ENCODE peak calls at places on chromosomes 3 and 15, in four cellular contexts. One of them, this sample, is unnamed.

GRCh38 chr3:131232711-131233267 is 148.8 kb upstream of the NUDT16 start:
- DNase-seq in GM12878: no peak
- DNase-seq in IMR-90: no peak
- DNase-seq in H1: no peak
- DNase-seq in this sample: no peak

GRCh38 chr3:173584093-173584833 is 186.7 kb downstream of the NLGN1 start:
- DNase-seq in GM12878: no peak
- DNase-seq in IMR-90: peak
- DNase-seq in H1: peak
- DNase-seq in this sample: peak

GRCh38 chr3:64270143-64270542 is 44.9 kb upstream of the PRICKLE2 start:
- DNase-seq in GM12878: no peak
- DNase-seq in IMR-90: no peak
- DNase-seq in H1: no peak
- DNase-seq in this sample: no peak

GRCh38 chr3:111200027-111200426 is 128.4 kb downstream of the NECTIN3 start:
- DNase-seq in GM12878: no peak
- DNase-seq in IMR-90: peak
- DNase-seq in H1: no peak
- DNase-seq in this sample: no peak

GRCh38 chr15:76996526-76997401 is 1.8 kb downstream of the PSTPIP1 start:
- DNase-seq in GM12878: no peak
- DNase-seq in IMR-90: peak
- DNase-seq in H1: no peak
- DNase-seq in this sample: no peak

GRCh38 chr15:88061452-88061851 is 195.1 kb downstream of the NTRK3 start:
- DNase-seq in GM12878: no peak
- DNase-seq in IMR-90: no peak
- DNase-seq in H1: no peak
- DNase-seq in this sample: no peak

GRCh38 chr15:31295660-31296059 is 31.0 kb upstream of the KLF13 start:
- DNase-seq in GM12878: no peak
- DNase-seq in IMR-90: no peak
- DNase-seq in H1: peak
- DNase-seq in this sample: no peak

GRCh38 chr3:127720985-127721384 is 48.2 kb downstream of the ABTB1 start:
- DNase-seq in GM12878: no peak
- DNase-seq in IMR-90: no peak
- DNase-seq in H1: no peak
- DNase-seq in this sample: no peak

GRCh38 chr3:122013448-122013925 is 8.6 kb downstream of the ILDR1 start:
- DNase-seq in GM12878: no peak
- DNase-seq in IMR-90: no peak
- DNase-seq in H1: no peak
- DNase-seq in this sample: no peak

GRCh38 chr15:40511472-40512133 is 40.8 kb downstream of the CHST14 start:
- DNase-seq in GM12878: no peak
- DNase-seq in IMR-90: no peak
- DNase-seq in H1: peak
- DNase-seq in this sample: peak

GRCh38 chr3:70803317-70803716 is 490.9 kb upstream of the MDFIC2 start:
- DNase-seq in GM12878: no peak
- DNase-seq in IMR-90: peak
- DNase-seq in H1: no peak
- DNase-seq in this sample: no peak

GRCh38 chr15:83919319-83919830 is 265.5 kb downstream of the ADAMTSL3 start:
- DNase-seq in GM12878: peak
- DNase-seq in IMR-90: no peak
- DNase-seq in H1: no peak
- DNase-seq in this sample: no peak

GRCh38 chr3:18241837-18242236 is 183.3 kb downstream of the SATB1 start:
- DNase-seq in GM12878: no peak
- DNase-seq in IMR-90: no peak
- DNase-seq in H1: no peak
- DNase-seq in this sample: no peak

GRCh38 chr3:102024270-102024904 is 175.1 kb downstream of the NFKBIZ start:
- DNase-seq in GM12878: no peak
- DNase-seq in IMR-90: no peak
- DNase-seq in H1: no peak
- DNase-seq in this sample: no peak

GRCh38 chr3:182795383-182795782 is 2.1 kb downstream of the ATP11B start:
- DNase-seq in GM12878: no peak
- DNase-seq in IMR-90: no peak
- DNase-seq in H1: no peak
- DNase-seq in this sample: peak

GRCh38 chr3:47163023-47163989 is 607 bp downstream of the SETD2 start:
- DNase-seq in GM12878: no peak
- DNase-seq in IMR-90: peak
- DNase-seq in H1: peak
- DNase-seq in this sample: peak

GRCh38 chr3:177057768-177058167 is 139.5 kb downstream of the TBL1XR1 start:
- DNase-seq in GM12878: peak
- DNase-seq in IMR-90: peak
- DNase-seq in H1: no peak
- DNase-seq in this sample: no peak

GRCh38 chr3:33139996-33140395 is 26.2 kb downstream of the CRTAP start:
- DNase-seq in GM12878: no peak
- DNase-seq in IMR-90: peak
- DNase-seq in H1: no peak
- DNase-seq in this sample: no peak

GRCh38 chr3:146161725-146162047 is 702 bp upstream of the PLOD2 start:
- DNase-seq in GM12878: no peak
- DNase-seq in IMR-90: peak
- DNase-seq in H1: no peak
- DNase-seq in this sample: no peak

GRCh38 chr15:93862791-93863190 is 368.6 kb upstream of the MCTP2 start:
- DNase-seq in GM12878: no peak
- DNase-seq in IMR-90: no peak
- DNase-seq in H1: no peak
- DNase-seq in this sample: no peak

GRCh38 chr15:71437919-71438318 is 322.6 kb downstream of the THSD4 start:
- DNase-seq in GM12878: no peak
- DNase-seq in IMR-90: no peak
- DNase-seq in H1: no peak
- DNase-seq in this sample: no peak

GRCh38 chr3:52339612-52340011 is 23.5 kb downstream of the DNAH1 start:
- DNase-seq in GM12878: peak
- DNase-seq in IMR-90: peak
- DNase-seq in H1: no peak
- DNase-seq in this sample: peak

GRCh38 chr15:65060641-65061397 is 7.0 kb downstream of the RASL12 start:
- DNase-seq in GM12878: no peak
- DNase-seq in IMR-90: no peak
- DNase-seq in H1: no peak
- DNase-seq in this sample: no peak
- TF ChIP-seq CHD1 in GM12878: no peak
- TF ChIP-seq CHD1 in IMR-90: no peak
- TF ChIP-seq CHD1 in H1: no peak
- TF ChIP-seq CHD1 in this sample: no peak

DNA sequence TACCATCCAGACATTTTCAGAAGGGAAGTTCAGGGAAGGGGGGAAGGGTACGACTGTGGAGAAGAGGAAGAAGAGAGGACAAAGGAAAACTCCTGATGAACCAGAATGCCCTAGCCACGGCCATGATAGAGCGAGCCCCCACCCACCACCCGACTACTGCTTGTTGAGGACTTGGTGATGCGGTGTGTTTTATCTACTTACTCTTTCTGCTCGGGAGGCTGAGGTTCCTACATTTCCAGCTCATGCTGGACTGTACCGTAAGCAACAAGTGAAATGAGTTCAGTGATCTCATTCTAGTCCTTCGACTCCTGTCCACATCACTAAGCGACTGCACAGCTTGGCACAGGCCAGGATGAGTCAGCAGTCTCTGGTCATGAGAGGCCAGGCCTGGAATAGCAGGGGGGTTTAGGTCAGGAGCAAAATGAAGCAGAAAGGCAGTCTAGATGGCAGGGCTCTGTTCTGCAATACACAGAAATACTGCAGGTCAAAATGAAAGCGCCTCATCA is 330.9 kb downstream of the TIGIT start:
- DNase-seq in GM12878: no peak
- DNase-seq in IMR-90: peak
- DNase-seq in H1: no peak
- DNase-seq in this sample: peak
- TF ChIP-seq CHD1 in GM12878: no peak
- TF ChIP-seq CHD1 in IMR-90: no peak
- TF ChIP-seq CHD1 in H1: no peak
- TF ChIP-seq CHD1 in this sample: no peak

DNA sequence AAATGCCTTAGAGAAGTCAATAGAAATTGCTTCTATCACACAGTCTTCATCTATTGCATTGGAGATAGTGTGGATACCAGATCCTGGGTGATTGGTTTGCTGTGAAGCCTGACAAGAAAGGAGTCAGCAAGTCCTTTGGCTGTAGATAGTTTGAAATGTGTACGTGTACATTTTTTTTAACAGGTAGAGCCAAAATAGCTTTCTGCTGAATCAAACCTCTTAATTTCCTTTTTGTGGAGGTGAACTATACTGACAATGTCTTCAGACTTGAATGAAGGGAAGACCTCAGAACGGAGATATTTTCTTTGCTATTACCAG is 312.3 kb downstream of the ZBBX start:
- DNase-seq in GM12878: no peak
- DNase-seq in IMR-90: no peak
- DNase-seq in H1: no peak
- DNase-seq in this sample: no peak
- TF ChIP-seq CHD1 in GM12878: no peak
- TF ChIP-seq CHD1 in IMR-90: no peak
- TF ChIP-seq CHD1 in H1: no peak
- TF ChIP-seq CHD1 in this sample: no peak

GRCh38 chr15:35306361-35306981 is 221.4 kb upstream of the NANOGP8 start:
- DNase-seq in GM12878: no peak
- DNase-seq in IMR-90: peak
- DNase-seq in H1: no peak
- DNase-seq in this sample: peak
- TF ChIP-seq CHD1 in GM12878: no peak
- TF ChIP-seq CHD1 in IMR-90: no peak
- TF ChIP-seq CHD1 in H1: no peak
- TF ChIP-seq CHD1 in this sample: no peak

GRCh38 chr3:44321335-44321734 is 17.2 kb upstream of the TCAIM start:
- DNase-seq in GM12878: no peak
- DNase-seq in IMR-90: no peak
- DNase-seq in H1: no peak
- DNase-seq in this sample: no peak
- TF ChIP-seq CHD1 in GM12878: no peak
- TF ChIP-seq CHD1 in IMR-90: no peak
- TF ChIP-seq CHD1 in H1: no peak
- TF ChIP-seq CHD1 in this sample: no peak

GRCh38 chr3:171699611-171700010 is 110.7 kb downstream of the PLD1 start:
- DNase-seq in GM12878: no peak
- DNase-seq in IMR-90: no peak
- DNase-seq in H1: no peak
- DNase-seq in this sample: no peak

GRCh38 chr3:171700157-171700556 is 110.1 kb downstream of the PLD1 start:
- DNase-seq in GM12878: no peak
- DNase-seq in IMR-90: no peak
- DNase-seq in H1: no peak
- DNase-seq in this sample: no peak

GRCh38 chr3:171694888-171695287 is 115.4 kb downstream of the PLD1 start:
- DNase-seq in GM12878: no peak
- DNase-seq in IMR-90: no peak
- DNase-seq in H1: no peak
- DNase-seq in this sample: no peak

GRCh38 chr3:171695476-171695875 is 114.8 kb downstream of the PLD1 start:
- DNase-seq in GM12878: no peak
- DNase-seq in IMR-90: no peak
- DNase-seq in H1: no peak
- DNase-seq in this sample: no peak

GRCh38 chr3:171696805-171697204 is 113.5 kb downstream of the PLD1 start:
- DNase-seq in GM12878: no peak
- DNase-seq in IMR-90: no peak
- DNase-seq in H1: no peak
- DNase-seq in this sample: no peak
- TF ChIP-seq CHD1 in GM12878: no peak
- TF ChIP-seq CHD1 in IMR-90: no peak
- TF ChIP-seq CHD1 in H1: no peak
- TF ChIP-seq CHD1 in this sample: no peak

GRCh38 chr3:119859728-119860127 is 77.8 kb downstream of the NR1I2 start:
- DNase-seq in GM12878: no peak
- DNase-seq in IMR-90: no peak
- DNase-seq in H1: no peak
- DNase-seq in this sample: no peak

GRCh38 chr3:119861681-119862080 is 79.8 kb downstream of the NR1I2 start:
- DNase-seq in GM12878: no peak
- DNase-seq in IMR-90: peak
- DNase-seq in H1: no peak
- DNase-seq in this sample: no peak

GRCh38 chr3:119858957-119859356 is 77.1 kb downstream of the NR1I2 start:
- DNase-seq in GM12878: no peak
- DNase-seq in IMR-90: no peak
- DNase-seq in H1: no peak
- DNase-seq in this sample: no peak

DNA sequence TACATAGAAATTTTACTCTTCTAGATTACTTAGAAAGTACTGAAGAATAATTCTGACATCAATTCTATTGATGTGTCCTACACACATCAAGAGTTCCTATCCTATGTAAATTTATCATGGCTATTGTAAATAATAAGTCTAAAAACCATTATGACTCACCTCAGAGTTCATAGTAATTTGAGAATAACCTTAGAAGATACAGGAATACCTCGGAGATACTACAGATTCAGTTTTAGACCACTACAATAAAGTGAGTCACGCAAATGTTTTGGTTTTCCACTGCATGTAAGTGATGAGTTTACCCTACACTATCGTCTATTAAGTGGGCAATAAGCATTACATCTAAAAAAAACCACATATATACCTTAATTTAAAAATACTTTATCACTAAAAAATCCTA is 74.8 kb downstream of the NR1I2 start:
- DNase-seq in GM12878: no peak
- DNase-seq in IMR-90: peak
- DNase-seq in H1: no peak
- DNase-seq in this sample: no peak
- TF ChIP-seq CHD1 in GM12878: no peak
- TF ChIP-seq CHD1 in IMR-90: no peak
- TF ChIP-seq CHD1 in H1: no peak
- TF ChIP-seq CHD1 in this sample: no peak

GRCh38 chr15:100703032-100703578 is 100.7 kb downstream of the ASB7 start:
- DNase-seq in GM12878: peak
- DNase-seq in IMR-90: peak
- DNase-seq in H1: no peak
- DNase-seq in this sample: peak
- TF ChIP-seq CHD1 in GM12878: no peak
- TF ChIP-seq CHD1 in IMR-90: no peak
- TF ChIP-seq CHD1 in H1: no peak
- TF ChIP-seq CHD1 in this sample: no peak